ENCODE peak calls at places on chromosomes 3 and 15, in nine cellular contexts. One of them, this sample, is unnamed.

GRCh38 chr15:39835550-39835949 is 52.9 kb upstream of the FSIP1 start:
- DNase-seq in kidney: no peak
- DNase-seq in lower lobe of right lung: no peak
- DNase-seq in dorsolateral prefrontal cortex: no peak
- DNase-seq in fibroblast of mammary gland: no peak
- DNase-seq in AG09319: no peak
- DNase-seq in lower leg skin: no peak
- DNase-seq in OCI-LY7: no peak
- DNase-seq in fibroblast of villous mesenchyme: no peak
- DNase-seq in this sample: no peak

GRCh38 chr15:88568589-88568988 is 22.1 kb upstream of the DET1 start:
- DNase-seq in kidney: no peak
- DNase-seq in lower lobe of right lung: no peak
- DNase-seq in dorsolateral prefrontal cortex: no peak
- DNase-seq in fibroblast of mammary gland: peak; percentile 4
- DNase-seq in AG09319: no peak
- DNase-seq in lower leg skin: no peak
- DNase-seq in OCI-LY7: no peak
- DNase-seq in fibroblast of villous mesenchyme: no peak
- DNase-seq in this sample: no peak

GRCh38 chr3:19173945-19174344 is 25.6 kb downstream of the KCNH8 start:
- DNase-seq in kidney: no peak
- DNase-seq in lower lobe of right lung: no peak
- DNase-seq in dorsolateral prefrontal cortex: no peak
- DNase-seq in fibroblast of mammary gland: no peak
- DNase-seq in AG09319: no peak
- DNase-seq in lower leg skin: no peak
- DNase-seq in OCI-LY7: no peak
- DNase-seq in fibroblast of villous mesenchyme: no peak
- DNase-seq in this sample: no peak

GRCh38 chr3:10949197-10949596 is 43.4 kb upstream of the SLC6A1 start:
- DNase-seq in kidney: no peak
- DNase-seq in lower lobe of right lung: no peak
- DNase-seq in dorsolateral prefrontal cortex: peak; percentile 53
- DNase-seq in fibroblast of mammary gland: no peak
- DNase-seq in AG09319: no peak
- DNase-seq in lower leg skin: no peak
- DNase-seq in OCI-LY7: no peak
- DNase-seq in fibroblast of villous mesenchyme: no peak
- DNase-seq in this sample: no peak

GRCh38 chr3:159635047-159635641 is 353.5 kb upstream of the IL12A start:
- DNase-seq in kidney: no peak
- DNase-seq in lower lobe of right lung: no peak
- DNase-seq in dorsolateral prefrontal cortex: no peak
- DNase-seq in fibroblast of mammary gland: peak; percentile 43
- DNase-seq in AG09319: no peak
- DNase-seq in lower leg skin: no peak
- DNase-seq in OCI-LY7: no peak
- DNase-seq in fibroblast of villous mesenchyme: peak; percentile 48
- DNase-seq in this sample: no peak

GRCh38 chr15:52295421-52295991 is at the start of gene MYO5C:
- DNase-seq in kidney: peak; percentile 95
- DNase-seq in lower lobe of right lung: peak; percentile 93
- DNase-seq in dorsolateral prefrontal cortex: no peak
- DNase-seq in fibroblast of mammary gland: no peak
- DNase-seq in AG09319: no peak
- DNase-seq in lower leg skin: peak; percentile 47
- DNase-seq in OCI-LY7: no peak
- DNase-seq in fibroblast of villous mesenchyme: no peak
- DNase-seq in this sample: peak; percentile 11

GRCh38 chr3:37907906-37908305 is 46.2 kb downstream of the CTDSPL start:
- DNase-seq in kidney: no peak
- DNase-seq in lower lobe of right lung: no peak
- DNase-seq in dorsolateral prefrontal cortex: no peak
- DNase-seq in fibroblast of mammary gland: no peak
- DNase-seq in AG09319: no peak
- DNase-seq in lower leg skin: no peak
- DNase-seq in OCI-LY7: peak; percentile 93
- DNase-seq in fibroblast of villous mesenchyme: no peak
- DNase-seq in this sample: peak; percentile 58

GRCh38 chr3:157475921-157476395 is 27.3 kb downstream of the VEPH1 start:
- DNase-seq in kidney: no peak
- DNase-seq in lower lobe of right lung: no peak
- DNase-seq in dorsolateral prefrontal cortex: no peak
- DNase-seq in fibroblast of mammary gland: peak; percentile 86
- DNase-seq in AG09319: no peak
- DNase-seq in lower leg skin: no peak
- DNase-seq in OCI-LY7: no peak
- DNase-seq in fibroblast of villous mesenchyme: peak; percentile 71
- DNase-seq in this sample: no peak

GRCh38 chr3:127180859-127181258 is 12.1 kb upstream of the PRR23E start:
- DNase-seq in kidney: no peak
- DNase-seq in lower lobe of right lung: no peak
- DNase-seq in dorsolateral prefrontal cortex: no peak
- DNase-seq in fibroblast of mammary gland: no peak
- DNase-seq in AG09319: no peak
- DNase-seq in lower leg skin: no peak
- DNase-seq in OCI-LY7: no peak
- DNase-seq in fibroblast of villous mesenchyme: no peak
- DNase-seq in this sample: no peak

GRCh38 chr3:120791958-120792357 is 49.4 kb downstream of the GTF2E1 start:
- DNase-seq in kidney: no peak
- DNase-seq in lower lobe of right lung: no peak
- DNase-seq in dorsolateral prefrontal cortex: no peak
- DNase-seq in fibroblast of mammary gland: peak; percentile 58
- DNase-seq in AG09319: no peak
- DNase-seq in lower leg skin: no peak
- DNase-seq in OCI-LY7: no peak
- DNase-seq in fibroblast of villous mesenchyme: peak; percentile 44
- DNase-seq in this sample: no peak

GRCh38 chr15:62164500-62165028 is 521 bp downstream of the C2CD4B start:
- DNase-seq in kidney: peak; percentile 81
- DNase-seq in lower lobe of right lung: peak; percentile 46
- DNase-seq in dorsolateral prefrontal cortex: no peak
- DNase-seq in fibroblast of mammary gland: no peak
- DNase-seq in AG09319: no peak
- DNase-seq in lower leg skin: no peak
- DNase-seq in OCI-LY7: no peak
- DNase-seq in fibroblast of villous mesenchyme: no peak
- DNase-seq in this sample: peak; percentile 19

GRCh38 chr15:69990566-69991391 is 106.9 kb downstream of the TLE3 start:
- DNase-seq in kidney: no peak
- DNase-seq in lower lobe of right lung: no peak
- DNase-seq in dorsolateral prefrontal cortex: no peak
- DNase-seq in fibroblast of mammary gland: no peak
- DNase-seq in AG09319: no peak
- DNase-seq in lower leg skin: no peak
- DNase-seq in OCI-LY7: no peak
- DNase-seq in fibroblast of villous mesenchyme: no peak
- DNase-seq in this sample: no peak

GRCh38 chr15:101637549-101638318 is 14.4 kb downstream of the TM2D3 start:
- DNase-seq in kidney: no peak
- DNase-seq in lower lobe of right lung: no peak
- DNase-seq in dorsolateral prefrontal cortex: no peak
- DNase-seq in fibroblast of mammary gland: no peak
- DNase-seq in AG09319: no peak
- DNase-seq in lower leg skin: no peak
- DNase-seq in OCI-LY7: no peak
- DNase-seq in fibroblast of villous mesenchyme: peak; percentile 11
- DNase-seq in this sample: no peak

GRCh38 chr3:118636841-118637240 is 397.8 kb downstream of the IGSF11 start:
- DNase-seq in kidney: no peak
- DNase-seq in lower lobe of right lung: no peak
- DNase-seq in dorsolateral prefrontal cortex: no peak
- DNase-seq in fibroblast of mammary gland: no peak
- DNase-seq in AG09319: no peak
- DNase-seq in lower leg skin: no peak
- DNase-seq in OCI-LY7: no peak
- DNase-seq in fibroblast of villous mesenchyme: no peak
- DNase-seq in this sample: no peak

GRCh38 chr15:77228831-77229230 is 157.9 kb upstream of the TSPAN3 start:
- DNase-seq in kidney: no peak
- DNase-seq in lower lobe of right lung: no peak
- DNase-seq in dorsolateral prefrontal cortex: no peak
- DNase-seq in fibroblast of mammary gland: no peak
- DNase-seq in AG09319: no peak
- DNase-seq in lower leg skin: no peak
- DNase-seq in OCI-LY7: no peak
- DNase-seq in fibroblast of villous mesenchyme: no peak
- DNase-seq in this sample: no peak

DNA sequence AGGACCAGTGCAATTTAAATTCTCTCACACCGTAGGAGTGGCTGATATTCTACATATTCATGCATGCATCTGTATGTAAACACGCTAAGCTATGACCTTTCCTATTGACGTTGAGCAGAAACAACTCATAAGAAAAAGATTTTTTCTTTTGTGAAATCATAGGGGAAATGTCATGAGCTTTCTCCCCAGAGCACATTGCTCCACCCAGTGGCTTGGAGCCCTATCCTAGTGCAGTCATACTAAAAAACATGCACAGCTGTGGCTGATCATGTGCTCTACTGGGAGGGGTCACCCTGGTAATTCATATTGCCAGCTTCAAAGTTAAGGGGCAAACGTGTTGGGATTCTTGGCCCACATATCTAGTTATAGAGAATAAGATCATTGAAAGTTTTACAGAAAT is 1.8 kb upstream of the MESD start:
- DNase-seq in kidney: no peak
- DNase-seq in lower lobe of right lung: no peak
- DNase-seq in dorsolateral prefrontal cortex: no peak
- DNase-seq in fibroblast of mammary gland: peak; percentile 94
- DNase-seq in AG09319: peak; percentile 46
- DNase-seq in lower leg skin: peak; percentile 85
- DNase-seq in OCI-LY7: peak; percentile 71
- DNase-seq in fibroblast of villous mesenchyme: peak; percentile 87
- DNase-seq in this sample: peak; percentile 58
- TF ChIP-seq CTCF in kidney: no peak
- TF ChIP-seq CTCF in lower lobe of right lung: no peak
- TF ChIP-seq CTCF in dorsolateral prefrontal cortex: no peak
- TF ChIP-seq CTCF in fibroblast of mammary gland: peak; percentile 5
- TF ChIP-seq CTCF in AG09319: peak; percentile 11
- TF ChIP-seq CTCF in lower leg skin: no peak
- TF ChIP-seq CTCF in OCI-LY7: peak; percentile 61
- TF ChIP-seq CTCF in fibroblast of villous mesenchyme: no peak
- TF ChIP-seq CTCF in this sample: no peak

GRCh38 chr3:194197396-194197960 is 61.5 kb downstream of the HES1 start:
- DNase-seq in kidney: no peak
- DNase-seq in lower lobe of right lung: no peak
- DNase-seq in dorsolateral prefrontal cortex: no peak
- DNase-seq in fibroblast of mammary gland: no peak
- DNase-seq in AG09319: no peak
- DNase-seq in lower leg skin: no peak
- DNase-seq in OCI-LY7: no peak
- DNase-seq in fibroblast of villous mesenchyme: no peak
- DNase-seq in this sample: no peak
- TF ChIP-seq CTCF in kidney: no peak
- TF ChIP-seq CTCF in lower lobe of right lung: no peak
- TF ChIP-seq CTCF in dorsolateral prefrontal cortex: no peak
- TF ChIP-seq CTCF in fibroblast of mammary gland: no peak
- TF ChIP-seq CTCF in AG09319: no peak
- TF ChIP-seq CTCF in lower leg skin: no peak
- TF ChIP-seq CTCF in OCI-LY7: no peak
- TF ChIP-seq CTCF in fibroblast of villous mesenchyme: no peak
- TF ChIP-seq CTCF in this sample: no peak

GRCh38 chr3:49120438-49121135 is at the start of gene USP19:
- DNase-seq in kidney: peak; percentile 98
- DNase-seq in lower lobe of right lung: peak; percentile 98
- DNase-seq in dorsolateral prefrontal cortex: peak; percentile 96
- DNase-seq in fibroblast of mammary gland: peak; percentile 91
- DNase-seq in AG09319: peak; percentile 79
- DNase-seq in lower leg skin: peak; percentile 94
- DNase-seq in OCI-LY7: peak; percentile 95
- DNase-seq in fibroblast of villous mesenchyme: peak; percentile 95
- DNase-seq in this sample: peak; percentile 96
- TF ChIP-seq CTCF in kidney: no peak
- TF ChIP-seq CTCF in lower lobe of right lung: no peak
- TF ChIP-seq CTCF in dorsolateral prefrontal cortex: no peak
- TF ChIP-seq CTCF in fibroblast of mammary gland: no peak
- TF ChIP-seq CTCF in AG09319: no peak
- TF ChIP-seq CTCF in lower leg skin: no peak
- TF ChIP-seq CTCF in OCI-LY7: peak; percentile 8
- TF ChIP-seq CTCF in fibroblast of villous mesenchyme: no peak
- TF ChIP-seq CTCF in this sample: no peak

DNA sequence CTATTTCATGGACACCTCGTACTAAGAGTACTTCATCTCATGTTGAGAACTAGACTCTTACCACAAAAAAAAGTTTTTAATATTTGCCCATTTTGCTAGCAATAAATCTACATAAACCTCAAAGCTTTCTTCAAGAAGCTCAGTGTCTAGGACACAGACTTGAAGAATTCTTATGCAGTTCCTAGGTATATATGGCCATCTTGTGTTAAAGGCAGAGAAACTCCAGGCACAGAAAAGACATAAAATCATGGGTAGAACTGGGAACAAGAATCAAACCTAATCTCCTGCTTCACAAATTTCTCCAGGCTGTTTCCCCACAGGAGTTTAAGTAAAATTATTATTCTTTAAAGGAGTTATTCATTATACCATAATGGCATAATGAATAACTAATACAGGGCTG is 4.4 kb downstream of the MBD4 start:
- DNase-seq in kidney: no peak
- DNase-seq in lower lobe of right lung: no peak
- DNase-seq in dorsolateral prefrontal cortex: no peak
- DNase-seq in fibroblast of mammary gland: no peak
- DNase-seq in AG09319: no peak
- DNase-seq in lower leg skin: no peak
- DNase-seq in OCI-LY7: peak; percentile 25
- DNase-seq in fibroblast of villous mesenchyme: no peak
- DNase-seq in this sample: no peak
- TF ChIP-seq CTCF in kidney: no peak
- TF ChIP-seq CTCF in lower lobe of right lung: no peak
- TF ChIP-seq CTCF in dorsolateral prefrontal cortex: no peak
- TF ChIP-seq CTCF in fibroblast of mammary gland: no peak
- TF ChIP-seq CTCF in AG09319: no peak
- TF ChIP-seq CTCF in lower leg skin: no peak
- TF ChIP-seq CTCF in OCI-LY7: peak; percentile 55
- TF ChIP-seq CTCF in fibroblast of villous mesenchyme: no peak
- TF ChIP-seq CTCF in this sample: no peak

This sample was measured in activated CD8-positive, alpha-beta T cell treated with anti-CD3 and anti-CD28 coated beads for 36 hours.